ENCODE peak calls at places on chromosome 19, in nine cellular contexts. Y, T, N, D, U, O, C, S and Q are unnamed samples.
A peak's percentile ranks its signal among the peaks of the same experiment; 100 is the strongest.

GRCh38 chr19:10544242-10544752 is 593 bp downstream of the ATG4D start:
- DNase-seq in Y (no peak), D (no peak), C (no peak), U (peak; percentile 36), S (peak; percentile 60), O (peak; percentile 52), T (no peak), N (no peak), Q (no peak)

GRCh38 chr19:4297901-4298771 is 4.1 kb downstream of the TMIGD2 start:
- DNase-seq in U (peak; percentile 23), N (no peak), D (no peak), T (no peak), S (no peak), Y (no peak), O (no peak), C (no peak), Q (no peak)

GRCh38 chr19:19405919-19406877 is 723 bp downstream of the GATAD2A start:
- DNase-seq in O (peak; percentile 54), Y (no peak), D (peak; percentile 53), U (peak; percentile 70), T (peak; percentile 46), S (peak; percentile 66), N (peak; percentile 26), C (no peak), Q (peak; percentile 86)

GRCh38 chr19:52453324-52454094 is at the start of gene ZNF578:
- DNase-seq in U (peak; percentile 71), D (peak; percentile 39), Y (no peak), T (no peak), O (peak; percentile 94), N (peak; percentile 13), S (peak; percentile 87), C (peak; percentile 33), Q (no peak)

GRCh38 chr19:1855040-1855827 is 7.0 kb upstream of the REXO1 start:
- DNase-seq in O (peak; percentile 73), T (peak; percentile 54), Y (peak; percentile 83), S (peak; percentile 93), N (peak; percentile 94), C (peak; percentile 56), D (peak; percentile 50), U (peak; percentile 92), Q (peak; percentile 97)

GRCh38 chr19:31113250-31113685 is 236.0 kb downstream of the TSHZ3 start:
- DNase-seq in T (no peak), O (no peak), Y (peak; percentile 55), U (no peak), N (no peak), C (no peak), S (no peak), D (no peak), Q (no peak)

GRCh38 chr19:911197-912033 is 1.6 kb downstream of the R3HDM4 start:
- DNase-seq in T (no peak), D (no peak), N (no peak), C (no peak), O (no peak), U (no peak), S (peak; percentile 40), Y (no peak), Q (no peak)

GRCh38 chr19:43763473-43763939 is 8.7 kb upstream of the SMG9 start:
- DNase-seq in T (no peak), C (no peak), S (no peak), U (peak; percentile 56), Y (peak; percentile 57), N (no peak), O (no peak), D (no peak), Q (no peak)

GRCh38 chr19:46902402-46902766 is 41.6 kb downstream of the ARHGAP35 start:
- DNase-seq in C (peak; percentile 72), N (peak; percentile 81), S (peak; percentile 39), D (no peak), O (no peak), U (no peak), T (peak; percentile 99), Y (no peak), Q (no peak)

GRCh38 chr19:5086725-5087439 is 118.0 kb downstream of the KDM4B start:
- DNase-seq in D (no peak), O (no peak), U (no peak), S (peak; percentile 89), T (no peak), C (no peak), Y (no peak), N (peak; percentile 12), Q (no peak)

GRCh38 chr19:7738023-7738422 is 6.1 kb upstream of the CLEC4G start:
- DNase-seq in U (peak; percentile 67), O (no peak), D (no peak), Y (no peak), C (no peak), N (no peak), S (no peak), T (no peak), Q (no peak)